ENCODE peak calls at places on chromosomes 5 and 9, in seven cellular contexts. G is Panc1; E is stimulated activated CD4-positive, alpha-beta T cell treated with anti-CD3 and anti-CD28 coated beads, Interleukin-1b, Interleukin-23, amount 100 ng/mL, for 4 hours; M is breast epithelium; I is HEK293T; X is activated naive CD8-positive, alpha-beta T cell treated with anti-CD3 and anti-CD28 coated beads, Interleukin-2, amount 10 ng/mL, durations not matched to agents 7 days and 5 days; J is NCI-H1930. L is an unnamed sample.

GRCh38 chr5:142886211-142886610 is 116.0 kb downstream of the ARHGAP26 start:
- DNase-seq in G (no peak), E (no peak), M (no peak), I (no peak), X (no peak), J (no peak), L (no peak)

GRCh38 chr9:135244751-135245221 is 157.3 kb downstream of the OLFM1 start:
- DNase-seq in G (no peak), E (no peak), M (no peak), I (no peak), X (no peak), J (no peak), L (no peak)

GRCh38 chr5:80083115-80083890 is 48.2 kb downstream of the THBS4 start:
- DNase-seq in G (peak; percentile 15), E (no peak), M (no peak), I (peak; percentile 54), X (peak; percentile 54), J (peak; percentile 10), L (peak; percentile 50)

GRCh38 chr9:107172979-107173347 is 110.1 kb upstream of the RAD23B start:
- DNase-seq in G (no peak), E (no peak), M (no peak), I (no peak), X (no peak), J (no peak), L (no peak)

GRCh38 chr5:139863855-139864558 is 68.4 kb downstream of the PSD2 start:
- DNase-seq in G (peak; percentile 38), E (peak; percentile 47), M (no peak), I (peak; percentile 82), X (peak; percentile 64), J (no peak), L (no peak)

GRCh38 chr5:1380011-1380817 is 35.3 kb upstream of the CLPTM1L start:
- DNase-seq in G (no peak), E (peak; percentile 45), M (peak; percentile 23), I (peak; percentile 21), X (peak; percentile 80), J (peak; percentile 69), L (no peak)

GRCh38 chr5:67303356-67303755 is 106.8 kb upstream of the CD180 start:
- DNase-seq in G (no peak), E (no peak), M (no peak), I (no peak), X (no peak), J (no peak), L (no peak)

GRCh38 chr9:133597316-133597957 is 11.8 kb downstream of the FAM163B start:
- DNase-seq in G (no peak), E (no peak), M (no peak), I (peak; percentile 37), X (no peak), J (no peak), L (no peak)

GRCh38 chr5:111229871-111230812 is 6.0 kb downstream of the CAMK4 start:
- DNase-seq in G (no peak), E (no peak), M (no peak), I (no peak), X (no peak), J (no peak), L (no peak)